ENCODE peak calls at places on chromosomes 4 and X, in four cellular contexts. I, R, D and O are unnamed samples.

GRCh38 chrX:121336831-121337421 is 289.5 kb downstream of the GLUD2 start:
- DNase-seq in R (peak), I (no peak), D (no peak), O (no peak)

GRCh38 chrX:39883664-39884063 is 214.1 kb downstream of the BCOR start:
- DNase-seq in R (no peak), I (no peak), D (no peak), O (no peak)

GRCh38 chr4:183260491-183261151 is 59.5 kb downstream of the CLDN22 start:
- DNase-seq in D (no peak), R (peak), I (no peak), O (peak)

GRCh38 chr4:123564758-123565346 is 168.3 kb downstream of the SPRY1 start:
- DNase-seq in I (peak), D (peak), R (peak), O (peak)

GRCh38 chrX:10395179-10395578 is 225.2 kb downstream of the MID1 start:
- DNase-seq in I (no peak), R (no peak), D (no peak), O (no peak)

GRCh38 chr4:39415678-39416283 is 9.1 kb downstream of the KLB start:
- DNase-seq in R (no peak), I (no peak), D (peak), O (no peak)

GRCh38 chr4:102564399-102564921 is 63.3 kb downstream of the NFKB1 start:
- DNase-seq in I (peak), D (no peak), R (no peak), O (no peak)

GRCh38 chr4:128600996-128601857 is 208.3 kb upstream of the JADE1 start:
- DNase-seq in I (no peak), D (peak), R (peak), O (peak)

GRCh38 chr4:54662123-54662522 is 4.4 kb downstream of the KIT start:
- DNase-seq in D (no peak), R (no peak), I (no peak), O (no peak)

GRCh38 chrX:153935326-153935851 is 552 bp upstream of the NAA10 start:
- DNase-seq in I (no peak), R (peak), D (no peak), O (no peak)

GRCh38 chrX:153245288-153245731 is 66.2 kb downstream of the MAGEA1 start:
- DNase-seq in D (no peak), R (peak), I (no peak), O (no peak)

GRCh38 chrX:152915541-152916241 is 17.8 kb downstream of the ZNF185 start:
- DNase-seq in R (peak), D (peak), I (peak), O (peak)

GRCh38 chr4:138251904-138252303 is 9.8 kb upstream of the SLC7A11 start:
- DNase-seq in D (no peak), R (no peak), I (no peak), O (no peak)